ENCODE peak calls at places on chromosomes 12 and 14, in eight cellular contexts. W is CD4-positive, CD25-positive, alpha-beta regulatory T cell; X is SIG-M5; G is astrocyte; N is tibial artery; M is WTC11; Z is NCI-H1105 treated with DMSO at 0.1 percent for 48 hours; B is stimulated activated CD8-positive, alpha-beta memory T cell treated with anti-CD3 and anti-CD28 coated beads, Interleukin-4, amount 100 ng/mL, for 48 hours. Y is an unnamed sample.

GRCh38 chr12:90854136-90854689 is 100.8 kb downstream of the CCER1 start:
- DNase-seq in N (no peak), Z (peak), B (no peak), G (peak), M (no peak), X (no peak), W (no peak), Y (peak)

GRCh38 chr12:19978193-19978592 is 390.1 kb upstream of the PDE3A start:
- DNase-seq in W (no peak), G (peak), N (no peak), Z (no peak), M (no peak), B (no peak), X (no peak), Y (no peak)

GRCh38 chr14:93095742-93096510 is 19.8 kb downstream of the ITPK1 start:
- DNase-seq in G (no peak), W (no peak), M (no peak), Z (no peak), N (no peak), X (no peak), B (no peak), Y (no peak)

GRCh38 chr12:93033948-93034347 is 104.9 kb upstream of the EEA1 start:
- DNase-seq in Z (no peak), G (no peak), M (no peak), N (no peak), W (no peak), B (no peak), X (no peak), Y (no peak)

GRCh38 chr14:67276131-67276530 is 34.9 kb downstream of the PALS1 start:
- DNase-seq in M (no peak), Z (no peak), B (no peak), X (no peak), W (no peak), G (no peak), N (no peak), Y (no peak)

GRCh38 chr12:57229041-57229633 is 374 bp upstream of the SHMT2 start:
- DNase-seq in N (no peak), M (no peak), X (no peak), B (no peak), Z (no peak), G (no peak), W (no peak), Y (no peak)

GRCh38 chr12:114659084-114659483 is 24.9 kb downstream of the TBX3 start:
- DNase-seq in X (no peak), W (no peak), N (no peak), G (no peak), Z (no peak), M (no peak), B (no peak), Y (no peak)

GRCh38 chr12:6735448-6736191 is 11.8 kb downstream of the COPS7A start:
- DNase-seq in N (peak), Z (peak), W (no peak), M (peak), G (peak), B (peak), X (no peak), Y (peak)

GRCh38 chr12:2160043-2160442 is 107.3 kb downstream of the CACNA1C start:
- DNase-seq in W (no peak), N (no peak), B (no peak), X (no peak), M (no peak), G (no peak), Z (no peak), Y (no peak)

GRCh38 chr12:68803948-68804653 is 3.9 kb upstream of the MDM2 start:
- DNase-seq in W (no peak), X (no peak), N (no peak), M (no peak), B (no peak), G (no peak), Z (no peak), Y (no peak)

GRCh38 chr12:109523071-109523470 is 45.6 kb downstream of the UBE3B start:
- DNase-seq in W (no peak), B (no peak), G (no peak), X (no peak), M (no peak), Z (peak), N (no peak), Y (no peak)

GRCh38 chr14:56122306-56122705 is 4.1 kb downstream of the PELI2 start:
- DNase-seq in M (no peak), Z (no peak), G (no peak), X (no peak), W (no peak), B (no peak), N (no peak), Y (no peak)

GRCh38 chr14:33675415-33676130 is 275.3 kb downstream of the EGLN3 start:
- DNase-seq in X (no peak), N (no peak), M (no peak), G (peak), Z (no peak), B (no peak), W (no peak), Y (no peak)

GRCh38 chr14:39368261-39368959 is 63.8 kb downstream of the FBXO33 start:
- DNase-seq in N (peak), W (no peak), X (no peak), G (peak), B (peak), Z (peak), M (peak), Y (peak)

GRCh38 chr14:34181308-34181707 is 230.4 kb upstream of the EGLN3 start:
- DNase-seq in M (no peak), W (no peak), B (no peak), X (no peak), G (no peak), N (no peak), Z (no peak), Y (peak)

GRCh38 chr12:19031032-19031431 is 98.5 kb upstream of the PLEKHA5 start:
- DNase-seq in X (no peak), B (no peak), N (no peak), G (peak), M (no peak), Z (no peak), W (no peak), Y (no peak)

GRCh38 chr12:26135010-26135420 is 10.2 kb upstream of the BHLHE41 start:
- DNase-seq in G (peak), W (no peak), B (no peak), N (no peak), M (no peak), X (no peak), Z (peak), Y (no peak)

GRCh38 chr14:60565211-60565610 is 56.3 kb downstream of the SIX6 start:
- DNase-seq in M (no peak), G (peak), X (no peak), B (no peak), Z (peak), N (no peak), W (no peak), Y (no peak)

GRCh38 chr14:85601246-85601645 is 71.3 kb downstream of the FLRT2 start:
- DNase-seq in G (no peak), M (no peak), Z (peak), N (no peak), B (no peak), X (no peak), W (no peak), Y (no peak)

GRCh38 chr14:104294628-104294982 is 156.2 kb downstream of the KIF26A start:
- DNase-seq in M (peak), N (peak), X (no peak), B (no peak), G (no peak), W (no peak), Z (no peak), Y (no peak)

GRCh38 chr12:49609875-49610154 is 4.4 kb upstream of the FAM186B start:
- DNase-seq in Z (no peak), M (no peak), G (no peak), W (no peak), X (no peak), N (no peak), B (no peak), Y (no peak)

GRCh38 chr14:104436047-104436531 is 143.5 kb upstream of the C14orf180 start:
- DNase-seq in W (no peak), M (peak), B (no peak), N (peak), X (no peak), G (peak), Z (no peak), Y (no peak)

GRCh38 chr12:93339695-93340094 is 38.0 kb upstream of the NUDT4 start:
- DNase-seq in G (no peak), N (no peak), X (no peak), Z (no peak), M (no peak), W (no peak), B (no peak), Y (no peak)

GRCh38 chr12:102302553-102302952 is 104.9 kb upstream of the PMCH start:
- DNase-seq in B (no peak), X (no peak), M (no peak), W (no peak), Z (no peak), G (no peak), N (no peak), Y (no peak)

GRCh38 chr12:108773798-108774788 is 42.8 kb upstream of the CORO1C start:
- DNase-seq in W (no peak), Z (peak), N (peak), B (no peak), G (peak), M (no peak), X (no peak), Y (peak)